ENCODE peak calls at places on chromosomes 4 and X, in seven cellular contexts. S is GM12878, G is HCT116, V is A549, H is K562, Q is HepG2, K is SK-N-SH. M is an unnamed sample.

GRCh38 chrX:53242310-53242709 is 17.3 kb upstream of the KDM5C start:
- DNase-seq in S (no peak), G (no peak), V (no peak), H (no peak), Q (no peak), K (no peak), M (no peak)

GRCh38 chrX:154486052-154486395 is 391 bp downstream of the UBL4A start:
- DNase-seq in S (no peak), G (no peak), V (peak; percentile 6), H (no peak), Q (no peak), K (peak; percentile 56), M (no peak)

GRCh38 chr4:77434299-77435092 is 171.1 kb upstream of the CXCL13 start:
- DNase-seq in S (no peak), G (no peak), V (no peak), H (no peak), Q (no peak), K (no peak), M (no peak)

GRCh38 chrX:27728291-27728690 is 79.5 kb upstream of the MAGEB10 start:
- DNase-seq in S (no peak), G (peak; percentile 23), V (no peak), H (no peak), Q (no peak), K (no peak), M (no peak)

GRCh38 chr4:6953751-6954380 is 44.2 kb downstream of the TBC1D14 start:
- DNase-seq in S (no peak), G (peak; percentile 54), V (no peak), H (peak; percentile 82), Q (no peak), K (peak; percentile 61), M (no peak)

GRCh38 chr4:67198757-67199156 is 346.5 kb downstream of the CENPC start:
- DNase-seq in S (no peak), G (no peak), V (no peak), H (no peak), Q (no peak), K (no peak), M (no peak)

GRCh38 chr4:180057891-180058643 is 2185.1 kb upstream of the TENM3 start:
- DNase-seq in S (no peak), G (no peak), V (peak; percentile 3), H (no peak), Q (no peak), K (peak; percentile 53), M (no peak)

GRCh38 chr4:25209702-25210101 is 24.1 kb upstream of the PI4K2B start:
- DNase-seq in S (no peak), G (no peak), V (no peak), H (no peak), Q (no peak), K (no peak), M (no peak)

GRCh38 chr4:186979966-186980745 is 256.5 kb upstream of the FAT1 start:
- DNase-seq in S (no peak), G (no peak), V (no peak), H (no peak), Q (no peak), K (no peak), M (no peak)

GRCh38 chrX:23938690-23939089 is 30.9 kb downstream of the CXorf58 start:
- DNase-seq in S (no peak), G (no peak), V (no peak), H (peak; percentile 22), Q (no peak), K (no peak), M (no peak)

GRCh38 chr4:2058264-2059033 is 678 bp upstream of the NAT8L start:
- DNase-seq in S (no peak), G (no peak), V (peak; percentile 49), H (peak; percentile 82), Q (no peak), K (peak; percentile 93), M (no peak)

GRCh38 chrX:19799319-19800182 is 87.8 kb downstream of the SH3KBP1 start:
- DNase-seq in S (no peak), G (no peak), V (no peak), H (no peak), Q (no peak), K (no peak), M (no peak)

GRCh38 chr4:143336828-143337599 is at the start of gene GAB1:
- DNase-seq in S (no peak), G (no peak), V (peak; percentile 13), H (peak; percentile 67), Q (peak; percentile 71), K (peak; percentile 82), M (no peak)

GRCh38 chrX:70444326-70445196 is at the start of gene DLG3:
- DNase-seq in S (no peak), G (no peak), V (peak; percentile 42), H (peak; percentile 57), Q (no peak), K (peak; percentile 84), M (no peak)

GRCh38 chr4:106036334-106036733 is 141.1 kb downstream of the NPNT start:
- DNase-seq in S (no peak), G (no peak), V (no peak), H (no peak), Q (peak; percentile 33), K (no peak), M (no peak)

GRCh38 chrX:99719140-99719539 is 690.9 kb downstream of the PCDH19 start:
- DNase-seq in S (no peak), G (no peak), V (no peak), H (no peak), Q (no peak), K (no peak), M (no peak)

GRCh38 chrX:99717716-99718115 is 692.4 kb downstream of the PCDH19 start:
- DNase-seq in S (no peak), G (no peak), V (no peak), H (no peak), Q (no peak), K (no peak), M (no peak)

GRCh38 chrX:99722094-99722493 is 688.0 kb downstream of the PCDH19 start:
- DNase-seq in S (no peak), G (no peak), V (no peak), H (no peak), Q (no peak), K (no peak), M (no peak)
- TF ChIP-seq REST in S (no peak), G (no peak), V (no peak), H (no peak), Q (no peak), K (no peak), M (no peak)

DNA sequence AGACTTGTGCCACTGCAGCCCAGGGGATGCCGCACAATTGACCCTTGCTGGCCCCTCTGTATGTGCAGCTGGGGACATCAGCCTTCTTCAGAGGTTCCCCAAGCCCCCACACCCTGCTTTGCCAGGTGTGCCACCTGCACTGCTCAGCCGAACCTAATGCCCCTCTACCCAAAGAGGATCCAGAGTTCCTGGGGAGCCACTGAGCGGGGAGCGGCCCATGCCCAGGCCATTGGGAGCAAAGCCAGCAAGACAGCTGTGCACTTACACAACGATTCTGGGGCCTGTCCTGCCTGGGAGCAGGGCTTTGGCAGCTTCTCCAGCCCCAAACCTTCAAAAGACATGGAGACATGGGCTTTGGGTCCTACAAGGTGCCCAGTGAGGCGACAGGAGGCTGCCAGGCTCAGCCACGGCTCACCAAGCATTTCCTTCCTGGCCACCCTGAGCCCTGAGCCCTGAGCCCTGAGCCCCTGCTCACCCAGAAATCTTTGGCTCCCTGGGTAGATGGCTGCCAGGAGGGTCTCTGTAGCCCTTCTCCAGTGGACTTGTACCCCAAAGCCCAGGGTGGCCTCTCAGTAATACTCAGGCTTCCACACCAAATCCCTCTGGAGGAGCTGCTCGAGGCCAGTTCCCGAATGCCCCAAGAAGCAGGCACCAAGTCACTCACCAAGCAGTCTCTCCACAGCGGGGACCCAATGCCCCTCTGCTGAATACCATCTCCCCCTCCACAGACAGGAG is 13.0 kb downstream of the PNMA6E start:
- DNase-seq in S (no peak), G (no peak), V (no peak), H (no peak), Q (no peak), K (no peak), M (no peak)
- H3K9me3 ChIP-seq in S (no peaks in the 10 kb centered on the region), G (no peaks in the 10 kb centered on the region), V (no peaks in the 10 kb centered on the region), H (peaks cover under 1% of the 10 kb centered on the region), Q (no peaks in the 10 kb centered on the region), K (no peaks in the 10 kb centered on the region), M (no peaks in the 10 kb centered on the region)

DNA sequence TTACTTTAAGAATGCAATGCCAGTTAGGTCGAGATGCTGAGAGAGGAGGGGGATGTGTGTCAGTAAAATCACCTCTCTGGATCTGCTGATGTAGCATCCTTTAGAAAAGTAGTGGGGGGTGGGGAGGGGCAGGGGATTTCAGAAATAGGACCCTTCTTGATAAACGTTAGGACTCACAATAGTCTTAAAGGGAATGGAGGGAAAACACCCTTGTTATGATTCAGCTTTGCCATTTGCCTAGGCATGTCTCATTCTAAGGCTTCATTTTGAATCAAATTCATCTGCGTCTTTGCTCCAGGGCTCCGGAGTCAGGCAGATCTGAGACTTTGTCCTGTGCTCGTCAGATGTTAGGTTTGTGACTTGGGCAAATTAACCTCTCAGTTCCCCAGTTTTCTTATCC is 879 bp downstream of the SH2D1A start:
- DNase-seq in S (no peak), G (no peak), V (no peak), H (no peak), Q (no peak), K (no peak), M (no peak)
- TF ChIP-seq REST in S (no peak), G (no peak), V (no peak), H (no peak), Q (no peak), K (no peak), M (no peak)

GRCh38 chrX:146477341-146477740 is 332.2 kb upstream of the CXorf51B start:
- DNase-seq in S (no peak), G (no peak), V (no peak), H (no peak), Q (no peak), K (no peak), M (no peak)

DNA sequence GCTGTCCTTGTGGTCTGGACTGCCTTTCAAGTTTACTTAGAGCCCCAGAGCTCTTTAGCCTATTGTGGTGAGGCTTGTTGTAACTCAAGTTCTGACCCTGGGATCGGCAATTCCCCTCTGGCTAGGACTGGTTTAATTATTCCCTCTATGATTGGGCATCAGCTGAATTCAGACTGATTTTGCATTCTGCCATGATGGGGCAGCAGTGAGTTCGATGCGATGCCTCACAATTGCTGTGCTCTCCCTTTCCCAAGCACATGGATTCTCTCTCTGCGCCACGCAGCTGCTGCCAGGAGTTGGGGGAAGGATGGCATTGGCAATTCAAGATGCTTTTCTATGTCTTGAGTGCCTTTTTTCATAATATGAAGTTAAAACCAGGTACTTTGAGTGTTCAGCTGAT is 327.8 kb upstream of the CXorf51B start:
- DNase-seq in S (no peak), G (no peak), V (no peak), H (no peak), Q (no peak), K (no peak), M (no peak)
- H3K9me3 ChIP-seq in S (no peaks in the 10 kb centered on the region), G (no peaks in the 10 kb centered on the region), V (no peaks in the 10 kb centered on the region), H (no peaks in the 10 kb centered on the region), Q (peaks cover 46% of the 10 kb centered on the region), K (peaks cover 6% of the 10 kb centered on the region), M (no peaks in the 10 kb centered on the region)

DNA sequence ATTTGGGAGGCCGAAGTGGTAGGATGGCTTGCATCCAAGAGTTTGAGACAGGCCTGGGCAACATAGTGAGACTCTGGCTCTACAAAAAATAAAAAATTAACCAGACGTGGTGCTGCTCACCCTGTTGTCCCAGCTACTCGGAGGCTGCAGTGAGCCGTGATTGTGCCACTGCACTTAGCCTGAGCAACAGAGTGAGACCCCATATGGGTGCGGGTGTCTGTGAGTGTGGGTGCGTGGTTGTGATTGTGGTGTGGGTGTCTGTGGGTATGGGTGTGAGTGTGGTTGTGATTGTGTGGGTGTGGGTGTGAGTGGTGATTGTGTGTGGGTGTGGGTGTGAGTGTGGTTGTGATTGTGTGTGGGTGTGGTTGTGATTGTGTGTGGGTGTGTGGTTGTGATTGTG is 114.6 kb downstream of the UBE2K start:
- DNase-seq in S (no peak), G (no peak), V (no peak), H (no peak), Q (no peak), K (no peak), M (no peak)
- TF ChIP-seq REST in S (no peak), G (no peak), V (no peak), H (no peak), Q (no peak), K (no peak), M (no peak)

M was measured in Panc1.